ENCODE peak calls at places on chromosomes 16 and 17, in nine cellular contexts. One of them, this sample, is unnamed.

GRCh38 chr16:15532825-15533224 is 98.4 kb downstream of the BMERB1 start:
- DNase-seq in stimulated activated naive CD8-positive, alpha-beta T cell treated with anti-CD3 and anti-CD28 coated beads, Interleukin-15, Interleukin-2, amounts not matched to agents 100 U/mL and 50 U/mL, for 24 hours: no peak
- DNase-seq in AG09319: no peak
- DNase-seq in stimulated activated CD8-positive, alpha-beta memory T cell treated with anti-CD3 and anti-CD28 coated beads, Interleukin-7, amount 100 ng/mL, for 24 hours: no peak
- DNase-seq in midbrain: no peak
- DNase-seq in GM23248: no peak
- DNase-seq in ELR: no peak
- DNase-seq in B cell: no peak
- DNase-seq in psoas muscle: no peak
- DNase-seq in this sample: no peak

GRCh38 chr17:62816282-62816839 is 8.2 kb upstream of the MARCHF10 start:
- DNase-seq in B cell: no peak
- DNase-seq in psoas muscle: no peak
- DNase-seq in stimulated activated CD8-positive, alpha-beta memory T cell treated with anti-CD3 and anti-CD28 coated beads, Interleukin-7, amount 100 ng/mL, for 24 hours: no peak
- DNase-seq in GM23248: no peak
- DNase-seq in ELR: no peak
- DNase-seq in AG09319: no peak
- DNase-seq in midbrain: no peak
- DNase-seq in stimulated activated naive CD8-positive, alpha-beta T cell treated with anti-CD3 and anti-CD28 coated beads, Interleukin-15, Interleukin-2, amounts not matched to agents 100 U/mL and 50 U/mL, for 24 hours: no peak
- DNase-seq in this sample: no peak

GRCh38 chr17:65485388-65486299 is 75.8 kb downstream of the AXIN2 start:
- DNase-seq in midbrain: no peak
- DNase-seq in GM23248: peak
- DNase-seq in AG09319: no peak
- DNase-seq in psoas muscle: no peak
- DNase-seq in stimulated activated naive CD8-positive, alpha-beta T cell treated with anti-CD3 and anti-CD28 coated beads, Interleukin-15, Interleukin-2, amounts not matched to agents 100 U/mL and 50 U/mL, for 24 hours: no peak
- DNase-seq in B cell: no peak
- DNase-seq in stimulated activated CD8-positive, alpha-beta memory T cell treated with anti-CD3 and anti-CD28 coated beads, Interleukin-7, amount 100 ng/mL, for 24 hours: no peak
- DNase-seq in ELR: no peak
- DNase-seq in this sample: no peak

GRCh38 chr17:61157246-61157887 is 242.3 kb upstream of the TBX2 start:
- DNase-seq in stimulated activated CD8-positive, alpha-beta memory T cell treated with anti-CD3 and anti-CD28 coated beads, Interleukin-7, amount 100 ng/mL, for 24 hours: no peak
- DNase-seq in psoas muscle: no peak
- DNase-seq in AG09319: peak
- DNase-seq in GM23248: peak
- DNase-seq in stimulated activated naive CD8-positive, alpha-beta T cell treated with anti-CD3 and anti-CD28 coated beads, Interleukin-15, Interleukin-2, amounts not matched to agents 100 U/mL and 50 U/mL, for 24 hours: no peak
- DNase-seq in ELR: peak
- DNase-seq in B cell: no peak
- DNase-seq in midbrain: peak
- DNase-seq in this sample: no peak

GRCh38 chr16:10992797-10993196 is 48.4 kb downstream of the CLEC16A start:
- DNase-seq in GM23248: peak
- DNase-seq in stimulated activated naive CD8-positive, alpha-beta T cell treated with anti-CD3 and anti-CD28 coated beads, Interleukin-15, Interleukin-2, amounts not matched to agents 100 U/mL and 50 U/mL, for 24 hours: peak
- DNase-seq in AG09319: no peak
- DNase-seq in stimulated activated CD8-positive, alpha-beta memory T cell treated with anti-CD3 and anti-CD28 coated beads, Interleukin-7, amount 100 ng/mL, for 24 hours: no peak
- DNase-seq in psoas muscle: peak
- DNase-seq in B cell: no peak
- DNase-seq in midbrain: no peak
- DNase-seq in ELR: peak
- DNase-seq in this sample: peak

GRCh38 chr17:40886090-40886489 is 1.0 kb upstream of the KRT20 start:
- DNase-seq in ELR: peak
- DNase-seq in psoas muscle: no peak
- DNase-seq in GM23248: peak
- DNase-seq in stimulated activated CD8-positive, alpha-beta memory T cell treated with anti-CD3 and anti-CD28 coated beads, Interleukin-7, amount 100 ng/mL, for 24 hours: no peak
- DNase-seq in stimulated activated naive CD8-positive, alpha-beta T cell treated with anti-CD3 and anti-CD28 coated beads, Interleukin-15, Interleukin-2, amounts not matched to agents 100 U/mL and 50 U/mL, for 24 hours: no peak
- DNase-seq in AG09319: no peak
- DNase-seq in midbrain: no peak
- DNase-seq in B cell: no peak
- DNase-seq in this sample: peak

GRCh38 chr16:50154369-50154947 is 1.4 kb downstream of the TENT4B start:
- DNase-seq in AG09319: no peak
- DNase-seq in stimulated activated CD8-positive, alpha-beta memory T cell treated with anti-CD3 and anti-CD28 coated beads, Interleukin-7, amount 100 ng/mL, for 24 hours: no peak
- DNase-seq in stimulated activated naive CD8-positive, alpha-beta T cell treated with anti-CD3 and anti-CD28 coated beads, Interleukin-15, Interleukin-2, amounts not matched to agents 100 U/mL and 50 U/mL, for 24 hours: no peak
- DNase-seq in GM23248: peak
- DNase-seq in B cell: peak
- DNase-seq in midbrain: peak
- DNase-seq in ELR: peak
- DNase-seq in psoas muscle: no peak
- DNase-seq in this sample: no peak

GRCh38 chr17:68694791-68695485 is 93.8 kb upstream of the FAM20A start:
- DNase-seq in stimulated activated naive CD8-positive, alpha-beta T cell treated with anti-CD3 and anti-CD28 coated beads, Interleukin-15, Interleukin-2, amounts not matched to agents 100 U/mL and 50 U/mL, for 24 hours: no peak
- DNase-seq in ELR: no peak
- DNase-seq in GM23248: peak
- DNase-seq in psoas muscle: no peak
- DNase-seq in midbrain: no peak
- DNase-seq in stimulated activated CD8-positive, alpha-beta memory T cell treated with anti-CD3 and anti-CD28 coated beads, Interleukin-7, amount 100 ng/mL, for 24 hours: no peak
- DNase-seq in AG09319: no peak
- DNase-seq in B cell: no peak
- DNase-seq in this sample: no peak

GRCh38 chr17:2721603-2722002 is 10.0 kb upstream of the CLUH start:
- DNase-seq in stimulated activated naive CD8-positive, alpha-beta T cell treated with anti-CD3 and anti-CD28 coated beads, Interleukin-15, Interleukin-2, amounts not matched to agents 100 U/mL and 50 U/mL, for 24 hours: peak
- DNase-seq in psoas muscle: no peak
- DNase-seq in ELR: no peak
- DNase-seq in GM23248: no peak
- DNase-seq in stimulated activated CD8-positive, alpha-beta memory T cell treated with anti-CD3 and anti-CD28 coated beads, Interleukin-7, amount 100 ng/mL, for 24 hours: no peak
- DNase-seq in midbrain: no peak
- DNase-seq in AG09319: no peak
- DNase-seq in B cell: no peak
- DNase-seq in this sample: no peak

GRCh38 chr17:79504181-79504605 is 106.7 kb downstream of the RBFOX3 start:
- DNase-seq in stimulated activated naive CD8-positive, alpha-beta T cell treated with anti-CD3 and anti-CD28 coated beads, Interleukin-15, Interleukin-2, amounts not matched to agents 100 U/mL and 50 U/mL, for 24 hours: no peak
- DNase-seq in AG09319: no peak
- DNase-seq in midbrain: no peak
- DNase-seq in psoas muscle: no peak
- DNase-seq in B cell: no peak
- DNase-seq in ELR: peak
- DNase-seq in GM23248: no peak
- DNase-seq in stimulated activated CD8-positive, alpha-beta memory T cell treated with anti-CD3 and anti-CD28 coated beads, Interleukin-7, amount 100 ng/mL, for 24 hours: no peak
- DNase-seq in this sample: no peak

GRCh38 chr16:19377864-19378263 is 39.8 kb upstream of the TMC5 start:
- DNase-seq in GM23248: no peak
- DNase-seq in AG09319: no peak
- DNase-seq in stimulated activated CD8-positive, alpha-beta memory T cell treated with anti-CD3 and anti-CD28 coated beads, Interleukin-7, amount 100 ng/mL, for 24 hours: no peak
- DNase-seq in stimulated activated naive CD8-positive, alpha-beta T cell treated with anti-CD3 and anti-CD28 coated beads, Interleukin-15, Interleukin-2, amounts not matched to agents 100 U/mL and 50 U/mL, for 24 hours: no peak
- DNase-seq in B cell: no peak
- DNase-seq in midbrain: no peak
- DNase-seq in psoas muscle: no peak
- DNase-seq in ELR: no peak
- DNase-seq in this sample: no peak

GRCh38 chr16:72908362-72908838 is 139.5 kb downstream of the ZFHX3 start:
- DNase-seq in ELR: no peak
- DNase-seq in psoas muscle: peak
- DNase-seq in AG09319: no peak
- DNase-seq in stimulated activated naive CD8-positive, alpha-beta T cell treated with anti-CD3 and anti-CD28 coated beads, Interleukin-15, Interleukin-2, amounts not matched to agents 100 U/mL and 50 U/mL, for 24 hours: no peak
- DNase-seq in stimulated activated CD8-positive, alpha-beta memory T cell treated with anti-CD3 and anti-CD28 coated beads, Interleukin-7, amount 100 ng/mL, for 24 hours: no peak
- DNase-seq in B cell: peak
- DNase-seq in GM23248: no peak
- DNase-seq in midbrain: no peak
- DNase-seq in this sample: no peak

GRCh38 chr17:68199837-68200688 is 47.8 kb upstream of the AMZ2 start:
- DNase-seq in B cell: peak
- DNase-seq in GM23248: no peak
- DNase-seq in stimulated activated CD8-positive, alpha-beta memory T cell treated with anti-CD3 and anti-CD28 coated beads, Interleukin-7, amount 100 ng/mL, for 24 hours: no peak
- DNase-seq in ELR: no peak
- DNase-seq in midbrain: no peak
- DNase-seq in AG09319: no peak
- DNase-seq in stimulated activated naive CD8-positive, alpha-beta T cell treated with anti-CD3 and anti-CD28 coated beads, Interleukin-15, Interleukin-2, amounts not matched to agents 100 U/mL and 50 U/mL, for 24 hours: no peak
- DNase-seq in psoas muscle: no peak
- DNase-seq in this sample: no peak

GRCh38 chr17:58786586-58787295 is 31.1 kb downstream of the PPM1E start:
- DNase-seq in AG09319: peak
- DNase-seq in psoas muscle: no peak
- DNase-seq in ELR: peak
- DNase-seq in B cell: no peak
- DNase-seq in stimulated activated naive CD8-positive, alpha-beta T cell treated with anti-CD3 and anti-CD28 coated beads, Interleukin-15, Interleukin-2, amounts not matched to agents 100 U/mL and 50 U/mL, for 24 hours: no peak
- DNase-seq in midbrain: no peak
- DNase-seq in stimulated activated CD8-positive, alpha-beta memory T cell treated with anti-CD3 and anti-CD28 coated beads, Interleukin-7, amount 100 ng/mL, for 24 hours: no peak
- DNase-seq in GM23248: peak
- DNase-seq in this sample: peak

GRCh38 chr17:76940738-76941350 is 72.6 kb downstream of the MGAT5B start:
- DNase-seq in stimulated activated naive CD8-positive, alpha-beta T cell treated with anti-CD3 and anti-CD28 coated beads, Interleukin-15, Interleukin-2, amounts not matched to agents 100 U/mL and 50 U/mL, for 24 hours: peak
- DNase-seq in midbrain: no peak
- DNase-seq in B cell: no peak
- DNase-seq in stimulated activated CD8-positive, alpha-beta memory T cell treated with anti-CD3 and anti-CD28 coated beads, Interleukin-7, amount 100 ng/mL, for 24 hours: no peak
- DNase-seq in psoas muscle: no peak
- DNase-seq in ELR: peak
- DNase-seq in GM23248: no peak
- DNase-seq in AG09319: no peak
- DNase-seq in this sample: no peak

GRCh38 chr16:11871193-11871592 is 19.9 kb upstream of the RSL1D1 start:
- DNase-seq in midbrain: no peak
- DNase-seq in AG09319: no peak
- DNase-seq in ELR: peak
- DNase-seq in psoas muscle: no peak
- DNase-seq in stimulated activated naive CD8-positive, alpha-beta T cell treated with anti-CD3 and anti-CD28 coated beads, Interleukin-15, Interleukin-2, amounts not matched to agents 100 U/mL and 50 U/mL, for 24 hours: no peak
- DNase-seq in B cell: no peak
- DNase-seq in GM23248: peak
- DNase-seq in stimulated activated CD8-positive, alpha-beta memory T cell treated with anti-CD3 and anti-CD28 coated beads, Interleukin-7, amount 100 ng/mL, for 24 hours: no peak
- DNase-seq in this sample: no peak

GRCh38 chr16:86496929-86497381 is 13.4 kb upstream of the FOXF1 start:
- DNase-seq in psoas muscle: no peak
- DNase-seq in AG09319: no peak
- DNase-seq in midbrain: no peak
- DNase-seq in stimulated activated naive CD8-positive, alpha-beta T cell treated with anti-CD3 and anti-CD28 coated beads, Interleukin-15, Interleukin-2, amounts not matched to agents 100 U/mL and 50 U/mL, for 24 hours: no peak
- DNase-seq in stimulated activated CD8-positive, alpha-beta memory T cell treated with anti-CD3 and anti-CD28 coated beads, Interleukin-7, amount 100 ng/mL, for 24 hours: no peak
- DNase-seq in GM23248: no peak
- DNase-seq in B cell: no peak
- DNase-seq in ELR: no peak
- DNase-seq in this sample: no peak

GRCh38 chr16:86997058-86997457 is 320.1 kb downstream of the C16orf95 start:
- DNase-seq in psoas muscle: no peak
- DNase-seq in stimulated activated CD8-positive, alpha-beta memory T cell treated with anti-CD3 and anti-CD28 coated beads, Interleukin-7, amount 100 ng/mL, for 24 hours: no peak
- DNase-seq in ELR: no peak
- DNase-seq in B cell: no peak
- DNase-seq in AG09319: no peak
- DNase-seq in stimulated activated naive CD8-positive, alpha-beta T cell treated with anti-CD3 and anti-CD28 coated beads, Interleukin-15, Interleukin-2, amounts not matched to agents 100 U/mL and 50 U/mL, for 24 hours: no peak
- DNase-seq in midbrain: no peak
- DNase-seq in GM23248: no peak
- DNase-seq in this sample: no peak

GRCh38 chr17:78224226-78225087 is 7.0 kb upstream of the TMEM235 start:
- DNase-seq in B cell: no peak
- DNase-seq in AG09319: no peak
- DNase-seq in ELR: no peak
- DNase-seq in psoas muscle: no peak
- DNase-seq in stimulated activated CD8-positive, alpha-beta memory T cell treated with anti-CD3 and anti-CD28 coated beads, Interleukin-7, amount 100 ng/mL, for 24 hours: no peak
- DNase-seq in midbrain: peak
- DNase-seq in GM23248: no peak
- DNase-seq in stimulated activated naive CD8-positive, alpha-beta T cell treated with anti-CD3 and anti-CD28 coated beads, Interleukin-15, Interleukin-2, amounts not matched to agents 100 U/mL and 50 U/mL, for 24 hours: no peak
- DNase-seq in this sample: no peak

GRCh38 chr17:48603959-48604769 is 622 bp downstream of the HOXB6 start:
- DNase-seq in AG09319: no peak
- DNase-seq in midbrain: no peak
- DNase-seq in ELR: no peak
- DNase-seq in psoas muscle: peak
- DNase-seq in stimulated activated naive CD8-positive, alpha-beta T cell treated with anti-CD3 and anti-CD28 coated beads, Interleukin-15, Interleukin-2, amounts not matched to agents 100 U/mL and 50 U/mL, for 24 hours: no peak
- DNase-seq in B cell: no peak
- DNase-seq in stimulated activated CD8-positive, alpha-beta memory T cell treated with anti-CD3 and anti-CD28 coated beads, Interleukin-7, amount 100 ng/mL, for 24 hours: no peak
- DNase-seq in GM23248: peak
- DNase-seq in this sample: no peak

GRCh38 chr17:59311051-59311468 is 20.4 kb upstream of the YPEL2 start:
- DNase-seq in stimulated activated naive CD8-positive, alpha-beta T cell treated with anti-CD3 and anti-CD28 coated beads, Interleukin-15, Interleukin-2, amounts not matched to agents 100 U/mL and 50 U/mL, for 24 hours: peak
- DNase-seq in ELR: peak
- DNase-seq in AG09319: no peak
- DNase-seq in B cell: peak
- DNase-seq in midbrain: peak
- DNase-seq in psoas muscle: no peak
- DNase-seq in stimulated activated CD8-positive, alpha-beta memory T cell treated with anti-CD3 and anti-CD28 coated beads, Interleukin-7, amount 100 ng/mL, for 24 hours: no peak
- DNase-seq in GM23248: peak
- DNase-seq in this sample: peak

GRCh38 chr17:8753136-8753975 is 5.0 kb downstream of the SPDYE4 start:
- DNase-seq in midbrain: no peak
- DNase-seq in stimulated activated CD8-positive, alpha-beta memory T cell treated with anti-CD3 and anti-CD28 coated beads, Interleukin-7, amount 100 ng/mL, for 24 hours: no peak
- DNase-seq in psoas muscle: no peak
- DNase-seq in B cell: no peak
- DNase-seq in GM23248: no peak
- DNase-seq in stimulated activated naive CD8-positive, alpha-beta T cell treated with anti-CD3 and anti-CD28 coated beads, Interleukin-15, Interleukin-2, amounts not matched to agents 100 U/mL and 50 U/mL, for 24 hours: no peak
- DNase-seq in AG09319: no peak
- DNase-seq in ELR: no peak
- DNase-seq in this sample: no peak

GRCh38 chr16:76955629-76956028 is 235.4 kb upstream of the MON1B start:
- DNase-seq in ELR: no peak
- DNase-seq in psoas muscle: no peak
- DNase-seq in stimulated activated CD8-positive, alpha-beta memory T cell treated with anti-CD3 and anti-CD28 coated beads, Interleukin-7, amount 100 ng/mL, for 24 hours: no peak
- DNase-seq in AG09319: no peak
- DNase-seq in midbrain: no peak
- DNase-seq in GM23248: no peak
- DNase-seq in stimulated activated naive CD8-positive, alpha-beta T cell treated with anti-CD3 and anti-CD28 coated beads, Interleukin-15, Interleukin-2, amounts not matched to agents 100 U/mL and 50 U/mL, for 24 hours: no peak
- DNase-seq in B cell: no peak
- DNase-seq in this sample: no peak

GRCh38 chr16:4404247-4404966 is 12.0 kb downstream of the CORO7 start:
- DNase-seq in midbrain: no peak
- DNase-seq in stimulated activated naive CD8-positive, alpha-beta T cell treated with anti-CD3 and anti-CD28 coated beads, Interleukin-15, Interleukin-2, amounts not matched to agents 100 U/mL and 50 U/mL, for 24 hours: peak
- DNase-seq in GM23248: peak
- DNase-seq in AG09319: no peak
- DNase-seq in stimulated activated CD8-positive, alpha-beta memory T cell treated with anti-CD3 and anti-CD28 coated beads, Interleukin-7, amount 100 ng/mL, for 24 hours: no peak
- DNase-seq in B cell: peak
- DNase-seq in psoas muscle: no peak
- DNase-seq in ELR: peak
- DNase-seq in this sample: no peak

GRCh38 chr17:63842173-63842539 is 329 bp downstream of the SMARCD2 start:
- DNase-seq in B cell: no peak
- DNase-seq in psoas muscle: peak
- DNase-seq in midbrain: no peak
- DNase-seq in ELR: no peak
- DNase-seq in AG09319: no peak
- DNase-seq in stimulated activated CD8-positive, alpha-beta memory T cell treated with anti-CD3 and anti-CD28 coated beads, Interleukin-7, amount 100 ng/mL, for 24 hours: no peak
- DNase-seq in stimulated activated naive CD8-positive, alpha-beta T cell treated with anti-CD3 and anti-CD28 coated beads, Interleukin-15, Interleukin-2, amounts not matched to agents 100 U/mL and 50 U/mL, for 24 hours: no peak
- DNase-seq in GM23248: no peak
- DNase-seq in this sample: no peak

GRCh38 chr16:71338632-71339031 is 19.9 kb upstream of the CALB2 start:
- DNase-seq in stimulated activated CD8-positive, alpha-beta memory T cell treated with anti-CD3 and anti-CD28 coated beads, Interleukin-7, amount 100 ng/mL, for 24 hours: no peak
- DNase-seq in psoas muscle: no peak
- DNase-seq in GM23248: no peak
- DNase-seq in B cell: no peak
- DNase-seq in AG09319: no peak
- DNase-seq in stimulated activated naive CD8-positive, alpha-beta T cell treated with anti-CD3 and anti-CD28 coated beads, Interleukin-15, Interleukin-2, amounts not matched to agents 100 U/mL and 50 U/mL, for 24 hours: no peak
- DNase-seq in ELR: no peak
- DNase-seq in midbrain: no peak
- DNase-seq in this sample: no peak

GRCh38 chr16:22327446-22327775 is 30.2 kb downstream of the POLR3E start:
- DNase-seq in stimulated activated CD8-positive, alpha-beta memory T cell treated with anti-CD3 and anti-CD28 coated beads, Interleukin-7, amount 100 ng/mL, for 24 hours: no peak
- DNase-seq in B cell: no peak
- DNase-seq in GM23248: no peak
- DNase-seq in midbrain: no peak
- DNase-seq in ELR: no peak
- DNase-seq in psoas muscle: no peak
- DNase-seq in AG09319: no peak
- DNase-seq in stimulated activated naive CD8-positive, alpha-beta T cell treated with anti-CD3 and anti-CD28 coated beads, Interleukin-15, Interleukin-2, amounts not matched to agents 100 U/mL and 50 U/mL, for 24 hours: no peak
- DNase-seq in this sample: no peak

GRCh38 chr17:38344127-38344745 is 480 bp upstream of the GPR179 start:
- DNase-seq in midbrain: no peak
- DNase-seq in B cell: no peak
- DNase-seq in GM23248: no peak
- DNase-seq in AG09319: no peak
- DNase-seq in ELR: no peak
- DNase-seq in stimulated activated naive CD8-positive, alpha-beta T cell treated with anti-CD3 and anti-CD28 coated beads, Interleukin-15, Interleukin-2, amounts not matched to agents 100 U/mL and 50 U/mL, for 24 hours: no peak
- DNase-seq in stimulated activated CD8-positive, alpha-beta memory T cell treated with anti-CD3 and anti-CD28 coated beads, Interleukin-7, amount 100 ng/mL, for 24 hours: no peak
- DNase-seq in psoas muscle: no peak
- DNase-seq in this sample: no peak

GRCh38 chr17:78828470-78829185 is 12.0 kb downstream of the USP36 start:
- DNase-seq in GM23248: peak
- DNase-seq in AG09319: no peak
- DNase-seq in B cell: no peak
- DNase-seq in psoas muscle: no peak
- DNase-seq in ELR: peak
- DNase-seq in stimulated activated naive CD8-positive, alpha-beta T cell treated with anti-CD3 and anti-CD28 coated beads, Interleukin-15, Interleukin-2, amounts not matched to agents 100 U/mL and 50 U/mL, for 24 hours: no peak
- DNase-seq in midbrain: no peak
- DNase-seq in stimulated activated CD8-positive, alpha-beta memory T cell treated with anti-CD3 and anti-CD28 coated beads, Interleukin-7, amount 100 ng/mL, for 24 hours: no peak
- DNase-seq in this sample: no peak

GRCh38 chr16:17230932-17231581 is 239.7 kb downstream of the XYLT1 start:
- DNase-seq in psoas muscle: no peak
- DNase-seq in ELR: no peak
- DNase-seq in stimulated activated CD8-positive, alpha-beta memory T cell treated with anti-CD3 and anti-CD28 coated beads, Interleukin-7, amount 100 ng/mL, for 24 hours: no peak
- DNase-seq in midbrain: no peak
- DNase-seq in AG09319: no peak
- DNase-seq in B cell: no peak
- DNase-seq in stimulated activated naive CD8-positive, alpha-beta T cell treated with anti-CD3 and anti-CD28 coated beads, Interleukin-15, Interleukin-2, amounts not matched to agents 100 U/mL and 50 U/mL, for 24 hours: no peak
- DNase-seq in GM23248: no peak
- DNase-seq in this sample: no peak

GRCh38 chr17:80103061-80103481 is 1.7 kb downstream of the GAA start:
- DNase-seq in midbrain: no peak
- DNase-seq in AG09319: no peak
- DNase-seq in B cell: no peak
- DNase-seq in GM23248: no peak
- DNase-seq in stimulated activated CD8-positive, alpha-beta memory T cell treated with anti-CD3 and anti-CD28 coated beads, Interleukin-7, amount 100 ng/mL, for 24 hours: no peak
- DNase-seq in stimulated activated naive CD8-positive, alpha-beta T cell treated with anti-CD3 and anti-CD28 coated beads, Interleukin-15, Interleukin-2, amounts not matched to agents 100 U/mL and 50 U/mL, for 24 hours: no peak
- DNase-seq in ELR: no peak
- DNase-seq in psoas muscle: no peak
- DNase-seq in this sample: no peak